ENCODE peak calls at places on chromosomes 5 and 9, in five cellular contexts. One of them, this sample, is unnamed.

GRCh38 chr9:70043689-70044449 is at the start of gene MAMDC2:
- DNase-seq in GM20000: no peak
- DNase-seq in nephron progenitor cell: peak; percentile 61
- DNase-seq in endothelial cell: peak; percentile 49
- DNase-seq in tibial nerve: peak; percentile 51
- DNase-seq in this sample: peak; percentile 14

GRCh38 chr9:5364294-5364990 is 24.8 kb upstream of the RLN1 start:
- DNase-seq in GM20000: peak; percentile 34
- DNase-seq in nephron progenitor cell: no peak
- DNase-seq in endothelial cell: no peak
- DNase-seq in tibial nerve: no peak
- DNase-seq in this sample: no peak

GRCh38 chr9:33179298-33179697 is 12.2 kb upstream of the B4GALT1 start:
- DNase-seq in GM20000: no peak
- DNase-seq in nephron progenitor cell: no peak
- DNase-seq in endothelial cell: no peak
- DNase-seq in tibial nerve: no peak
- DNase-seq in this sample: no peak

GRCh38 chr5:173638631-173639030 is 22.2 kb upstream of the BOD1 start:
- DNase-seq in GM20000: no peak
- DNase-seq in nephron progenitor cell: peak; percentile 44
- DNase-seq in endothelial cell: no peak
- DNase-seq in tibial nerve: no peak
- DNase-seq in this sample: no peak

GRCh38 chr9:70340572-70340971 is 73.9 kb downstream of the KLF9 start:
- DNase-seq in GM20000: no peak
- DNase-seq in nephron progenitor cell: no peak
- DNase-seq in endothelial cell: no peak
- DNase-seq in tibial nerve: no peak
- DNase-seq in this sample: no peak

GRCh38 chr9:71797266-71797665 is 29.0 kb upstream of the CEMIP2 start:
- DNase-seq in GM20000: no peak
- DNase-seq in nephron progenitor cell: no peak
- DNase-seq in endothelial cell: no peak
- DNase-seq in tibial nerve: no peak
- DNase-seq in this sample: no peak

GRCh38 chr5:157971466-157972324 is 112.8 kb upstream of the CLINT1 start:
- DNase-seq in GM20000: no peak
- DNase-seq in nephron progenitor cell: peak; percentile 7
- DNase-seq in endothelial cell: no peak
- DNase-seq in tibial nerve: no peak
- DNase-seq in this sample: no peak

GRCh38 chr9:72205513-72205912 is 56.3 kb downstream of the GDA start:
- DNase-seq in GM20000: peak; percentile 21
- DNase-seq in nephron progenitor cell: no peak
- DNase-seq in endothelial cell: no peak
- DNase-seq in tibial nerve: no peak
- DNase-seq in this sample: no peak

GRCh38 chr5:14696851-14697250 is 32.3 kb downstream of the OTULIN start:
- DNase-seq in GM20000: no peak
- DNase-seq in nephron progenitor cell: no peak
- DNase-seq in endothelial cell: no peak
- DNase-seq in tibial nerve: no peak
- DNase-seq in this sample: no peak

GRCh38 chr9:16964228-16964627 is 93.8 kb upstream of the BNC2 start:
- DNase-seq in GM20000: no peak
- DNase-seq in nephron progenitor cell: no peak
- DNase-seq in endothelial cell: no peak
- DNase-seq in tibial nerve: no peak
- DNase-seq in this sample: no peak

GRCh38 chr9:14437336-14438231 is 123.6 kb upstream of the NFIB start:
- DNase-seq in GM20000: no peak
- DNase-seq in nephron progenitor cell: no peak
- DNase-seq in endothelial cell: no peak
- DNase-seq in tibial nerve: no peak
- DNase-seq in this sample: no peak

GRCh38 chr9:134936762-134937555 is 19.2 kb upstream of the FCN1 start:
- DNase-seq in GM20000: peak; percentile 59
- DNase-seq in nephron progenitor cell: no peak
- DNase-seq in endothelial cell: no peak
- DNase-seq in tibial nerve: no peak
- DNase-seq in this sample: no peak

GRCh38 chr5:142700566-142700965 is 14.7 kb upstream of the FGF1 start:
- DNase-seq in GM20000: no peak
- DNase-seq in nephron progenitor cell: no peak
- DNase-seq in endothelial cell: no peak
- DNase-seq in tibial nerve: no peak
- DNase-seq in this sample: no peak

GRCh38 chr5:125257057-125257970 is 510.9 kb upstream of the ZNF608 start:
- DNase-seq in GM20000: no peak
- DNase-seq in nephron progenitor cell: no peak
- DNase-seq in endothelial cell: no peak
- DNase-seq in tibial nerve: no peak
- DNase-seq in this sample: no peak

GRCh38 chr9:137375321-137376058 is 47.5 kb downstream of the EXD3 start:
- DNase-seq in GM20000: no peak
- DNase-seq in nephron progenitor cell: no peak
- DNase-seq in endothelial cell: no peak
- DNase-seq in tibial nerve: no peak
- DNase-seq in this sample: no peak

GRCh38 chr5:135032613-135033025 is 1.4 kb downstream of the PITX1 start:
- DNase-seq in GM20000: peak; percentile 73
- DNase-seq in nephron progenitor cell: no peak
- DNase-seq in endothelial cell: no peak
- DNase-seq in tibial nerve: no peak
- DNase-seq in this sample: no peak

GRCh38 chr5:181217111-181217804 is 5.8 kb upstream of the TRIM41 start:
- DNase-seq in GM20000: peak; percentile 46
- DNase-seq in nephron progenitor cell: peak; percentile 68
- DNase-seq in endothelial cell: peak; percentile 54
- DNase-seq in tibial nerve: no peak
- DNase-seq in this sample: peak; percentile 67

GRCh38 chr5:135038829-135039525 is 4.9 kb upstream of the PITX1 start:
- DNase-seq in GM20000: no peak
- DNase-seq in nephron progenitor cell: no peak
- DNase-seq in endothelial cell: no peak
- DNase-seq in tibial nerve: no peak
- DNase-seq in this sample: peak; percentile 50

GRCh38 chr5:33641722-33642505 is 201.1 kb downstream of the TARS1 start:
- DNase-seq in GM20000: no peak
- DNase-seq in nephron progenitor cell: no peak
- DNase-seq in endothelial cell: no peak
- DNase-seq in tibial nerve: no peak
- DNase-seq in this sample: no peak

GRCh38 chr9:121107881-121108280 is 33.1 kb downstream of the CNTRL start:
- DNase-seq in GM20000: no peak
- DNase-seq in nephron progenitor cell: no peak
- DNase-seq in endothelial cell: no peak
- DNase-seq in tibial nerve: no peak
- DNase-seq in this sample: no peak

GRCh38 chr5:106530150-106530549 is 1140.6 kb downstream of the EFNA5 start:
- DNase-seq in GM20000: no peak
- DNase-seq in nephron progenitor cell: no peak
- DNase-seq in endothelial cell: no peak
- DNase-seq in tibial nerve: no peak
- DNase-seq in this sample: no peak

GRCh38 chr9:134384811-134385479 is 58.7 kb downstream of the RXRA start:
- DNase-seq in GM20000: no peak
- DNase-seq in nephron progenitor cell: no peak
- DNase-seq in endothelial cell: no peak
- DNase-seq in tibial nerve: no peak
- DNase-seq in this sample: no peak

GRCh38 chr5:111394580-111394979 is 117.8 kb downstream of the STARD4 start:
- DNase-seq in GM20000: no peak
- DNase-seq in nephron progenitor cell: no peak
- DNase-seq in endothelial cell: no peak
- DNase-seq in tibial nerve: no peak
- DNase-seq in this sample: no peak

GRCh38 chr9:134353539-134353938 is 27.3 kb downstream of the RXRA start:
- DNase-seq in GM20000: no peak
- DNase-seq in nephron progenitor cell: no peak
- DNase-seq in endothelial cell: no peak
- DNase-seq in tibial nerve: no peak
- DNase-seq in this sample: no peak

GRCh38 chr9:94973491-94973941 is 247.0 kb downstream of the AOPEP start:
- DNase-seq in GM20000: no peak
- DNase-seq in nephron progenitor cell: no peak
- DNase-seq in endothelial cell: no peak
- DNase-seq in tibial nerve: no peak
- DNase-seq in this sample: no peak

GRCh38 chr5:158492850-158493249 is 606.9 kb downstream of the EBF1 start:
- DNase-seq in GM20000: no peak
- DNase-seq in nephron progenitor cell: no peak
- DNase-seq in endothelial cell: no peak
- DNase-seq in tibial nerve: no peak
- DNase-seq in this sample: no peak

GRCh38 chr5:169222934-169223594 is 77.9 kb downstream of the SLIT3 start:
- DNase-seq in GM20000: no peak
- DNase-seq in nephron progenitor cell: no peak
- DNase-seq in endothelial cell: no peak
- DNase-seq in tibial nerve: no peak
- DNase-seq in this sample: no peak

GRCh38 chr9:132794730-132795380 is 83.2 kb downstream of the AK8 start:
- DNase-seq in GM20000: no peak
- DNase-seq in nephron progenitor cell: no peak
- DNase-seq in endothelial cell: no peak
- DNase-seq in tibial nerve: no peak
- DNase-seq in this sample: no peak

GRCh38 chr5:170126626-170127025 is 20.9 kb downstream of the FOXI1 start:
- DNase-seq in GM20000: no peak
- DNase-seq in nephron progenitor cell: no peak
- DNase-seq in endothelial cell: no peak
- DNase-seq in tibial nerve: no peak
- DNase-seq in this sample: no peak

DNA sequence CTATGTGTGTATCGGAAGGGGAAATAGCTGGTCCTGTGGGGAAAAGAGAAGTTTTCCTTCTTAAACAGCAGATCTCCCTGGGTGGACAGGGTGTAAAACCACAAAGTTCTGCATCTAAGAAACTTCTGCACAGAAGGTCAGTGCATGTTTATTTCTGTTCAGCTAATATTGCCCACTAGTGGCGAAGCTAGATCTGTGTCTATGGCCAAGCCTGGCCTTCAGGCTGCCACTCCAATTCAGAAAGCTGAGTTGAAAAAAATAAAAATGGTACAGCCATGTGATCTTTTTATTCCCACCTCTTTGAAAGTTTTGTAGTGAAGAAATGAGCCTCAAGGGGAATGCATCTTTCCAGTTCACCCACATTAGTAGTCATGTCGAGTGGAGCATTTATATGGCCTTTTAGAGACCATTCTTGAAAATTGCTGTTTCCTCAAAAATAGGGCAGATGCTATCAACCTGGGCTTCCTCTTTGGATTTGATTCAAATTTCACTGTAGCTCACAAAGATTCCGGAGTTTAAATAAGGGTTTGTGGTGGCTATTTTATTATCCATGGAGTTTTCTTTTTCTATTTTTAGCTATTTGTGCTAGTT is 488.0 kb downstream of the PRELID2 start:
- DNase-seq in GM20000: peak; percentile 5
- DNase-seq in nephron progenitor cell: peak; percentile 8
- DNase-seq in endothelial cell: peak; percentile 43
- DNase-seq in tibial nerve: no peak
- DNase-seq in this sample: peak; percentile 43
- TF ChIP-seq CTCF in GM20000: peak; percentile 37
- TF ChIP-seq CTCF in nephron progenitor cell: peak; percentile 63
- TF ChIP-seq CTCF in endothelial cell: peak; percentile 42
- TF ChIP-seq CTCF in tibial nerve: no peak
- TF ChIP-seq CTCF in this sample: peak; percentile 49

DNA sequence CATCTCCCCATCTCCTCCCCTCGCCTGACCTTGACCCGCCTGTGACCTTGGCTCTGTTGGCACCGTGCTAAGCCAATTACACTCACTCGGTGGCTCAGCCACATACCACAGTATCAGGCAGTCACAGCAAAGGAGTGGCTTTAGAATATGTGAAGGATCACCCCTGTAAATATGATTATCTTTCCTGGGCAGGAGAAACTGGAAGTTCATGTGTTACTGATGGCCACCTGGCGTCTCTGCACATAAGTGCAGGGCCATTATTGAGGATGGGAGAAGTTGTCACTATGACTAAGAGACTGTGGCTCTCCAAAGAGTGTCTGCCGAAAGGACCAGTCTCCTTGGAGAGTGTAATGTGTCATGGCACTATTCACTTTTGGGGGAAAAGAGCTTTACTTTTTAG is 116.9 kb upstream of the S1PR3 start:
- DNase-seq in GM20000: no peak
- DNase-seq in nephron progenitor cell: no peak
- DNase-seq in endothelial cell: no peak
- DNase-seq in tibial nerve: no peak
- DNase-seq in this sample: no peak
- TF ChIP-seq CTCF in GM20000: no peak
- TF ChIP-seq CTCF in nephron progenitor cell: no peak
- TF ChIP-seq CTCF in endothelial cell: no peak
- TF ChIP-seq CTCF in tibial nerve: peak; percentile 27
- TF ChIP-seq CTCF in this sample: no peak

DNA sequence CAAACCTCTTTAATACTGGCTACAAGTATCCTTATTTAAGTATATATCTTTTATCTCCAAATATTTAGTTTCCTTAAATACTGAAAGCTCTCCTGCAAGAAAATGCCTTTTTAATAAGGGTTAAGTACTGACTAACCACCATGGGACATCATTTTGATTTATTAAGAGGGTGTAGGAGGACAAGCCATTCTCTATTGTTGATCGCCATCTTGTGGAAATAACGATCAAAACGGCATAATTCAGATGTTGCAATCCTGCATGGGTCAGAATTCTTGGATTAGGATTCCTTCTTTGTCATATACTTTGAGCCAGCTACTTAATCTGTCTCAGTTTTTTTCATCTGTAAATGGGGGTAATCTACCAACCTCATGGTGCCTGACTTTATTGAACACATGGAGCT is 28.7 kb upstream of the C5orf46 start:
- DNase-seq in GM20000: no peak
- DNase-seq in nephron progenitor cell: no peak
- DNase-seq in endothelial cell: peak; percentile 18
- DNase-seq in tibial nerve: no peak
- DNase-seq in this sample: peak; percentile 58
- TF ChIP-seq CTCF in GM20000: no peak
- TF ChIP-seq CTCF in nephron progenitor cell: no peak
- TF ChIP-seq CTCF in endothelial cell: peak; percentile 17
- TF ChIP-seq CTCF in tibial nerve: peak; percentile 62
- TF ChIP-seq CTCF in this sample: peak; percentile 66

DNA sequence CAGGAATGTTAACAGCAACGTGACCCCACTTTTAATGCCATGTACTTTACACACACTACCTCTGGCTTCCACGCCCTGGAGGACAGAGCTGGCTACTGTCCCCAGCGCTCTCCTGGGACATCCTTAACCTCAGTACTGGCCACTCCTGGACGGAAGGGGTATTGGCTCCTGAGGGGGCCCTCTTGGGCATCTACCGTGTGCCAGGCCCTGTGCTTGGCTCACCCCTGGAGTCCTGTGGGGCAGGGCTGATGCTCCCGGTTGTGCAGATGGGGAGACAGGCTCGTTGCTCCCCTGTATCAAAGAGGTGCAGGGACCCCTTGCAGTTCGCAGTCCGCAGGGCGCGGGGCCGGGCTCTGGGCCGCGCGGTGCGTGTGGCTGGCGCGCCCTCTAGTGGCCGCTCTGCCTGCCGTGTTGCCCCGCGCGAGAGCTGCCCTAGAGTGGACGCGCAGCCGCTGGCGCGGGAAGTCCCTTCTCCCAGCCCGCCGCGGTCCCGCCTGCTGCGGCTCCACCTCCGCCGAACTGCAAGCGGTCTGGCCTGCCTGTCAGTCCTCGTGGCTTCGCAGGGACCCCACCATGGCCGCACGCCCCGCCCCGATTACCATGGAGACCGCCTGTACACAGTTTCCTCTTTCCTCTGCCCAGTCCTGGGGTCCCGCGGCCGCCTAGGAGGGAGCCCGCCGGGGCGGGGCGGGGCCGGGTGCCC is at the start of gene WDR38:
- DNase-seq in GM20000: peak; percentile 91
- DNase-seq in nephron progenitor cell: peak; percentile 85
- DNase-seq in endothelial cell: peak; percentile 70
- DNase-seq in tibial nerve: peak; percentile 44
- DNase-seq in this sample: peak; percentile 70
- TF ChIP-seq CTCF in GM20000: peak; percentile 96
- TF ChIP-seq CTCF in nephron progenitor cell: peak; percentile 98
- TF ChIP-seq CTCF in endothelial cell: peak; percentile 99
- TF ChIP-seq CTCF in tibial nerve: peak; percentile 100
- TF ChIP-seq CTCF in this sample: peak; percentile 92